ENCODE peak calls at places on chromosomes 4 and X, in ten cellular contexts. O is fibroblast of the aortic adventitia, H is IMR-90, S is tibial nerve, M is H9, J is Caco-2, B is left lung, V is WTC11, A is foreskin fibroblast, Z is mucosa of descending colon. I is an unnamed sample.
A peak's percentile ranks its signal among the peaks of the same experiment; 100 is the strongest.

GRCh38 chr4:675980-676870 is 1.9 kb downstream of the MYL5 start:
- DNase-seq in A (no peak), Z (peak; percentile 30), M (peak; percentile 29), O (no peak), J (no peak), V (no peak), S (no peak), B (no peak), H (no peak), I (peak; percentile 82)

GRCh38 chr4:168776382-168776781 is 233.7 kb downstream of the CBR4 start:
- DNase-seq in B (no peak), O (no peak), A (no peak), V (no peak), M (no peak), S (no peak), Z (no peak), J (no peak), H (no peak), I (no peak)

GRCh38 chr4:2786152-2786671 is 6.7 kb upstream of the SH3BP2 start:
- DNase-seq in A (no peak), O (no peak), V (no peak), J (no peak), M (no peak), S (no peak), B (no peak), Z (peak; percentile 23), H (no peak), I (peak; percentile 74)

GRCh38 chr4:41571422-41571821 is 33.5 kb downstream of the LIMCH1 start:
- DNase-seq in Z (no peak), M (no peak), A (no peak), O (no peak), J (no peak), S (no peak), H (no peak), V (no peak), B (no peak), I (no peak)

GRCh38 chrX:123336666-123337065 is 152.6 kb downstream of the GRIA3 start:
- DNase-seq in H (no peak), V (no peak), A (peak; percentile 12), S (no peak), M (no peak), B (no peak), O (no peak), J (no peak), Z (no peak), I (no peak)

GRCh38 chr4:151013491-151013890 is 1.6 kb downstream of the LRBA start:
- DNase-seq in M (no peak), B (no peak), S (no peak), V (no peak), A (no peak), H (no peak), O (no peak), J (no peak), Z (no peak), I (no peak)

GRCh38 chrX:28717864-28718263 is 130.6 kb downstream of the IL1RAPL1 start:
- DNase-seq in M (no peak), O (no peak), Z (no peak), J (no peak), B (no peak), H (no peak), S (no peak), A (no peak), V (no peak), I (no peak)

GRCh38 chrX:65406532-65406931 is 128.1 kb downstream of the LAS1L start:
- DNase-seq in Z (peak; percentile 1), S (no peak), O (no peak), V (peak; percentile 29), H (no peak), M (peak; percentile 28), A (peak; percentile 5), J (no peak), B (no peak), I (peak; percentile 23)

GRCh38 chr4:22003878-22004277 is 55.3 kb upstream of the KCNIP4 start:
- DNase-seq in B (no peak), H (no peak), Z (no peak), A (no peak), M (no peak), V (no peak), J (no peak), S (no peak), O (no peak), I (no peak)

GRCh38 chr4:170854097-170854496 is 764.3 kb upstream of the AADAT start:
- DNase-seq in O (no peak), B (no peak), V (no peak), S (no peak), M (no peak), H (no peak), J (no peak), Z (no peak), A (no peak), I (no peak)

GRCh38 chr4:170849969-170850368 is 760.2 kb upstream of the AADAT start:
- DNase-seq in M (no peak), Z (no peak), O (no peak), H (no peak), J (no peak), B (no peak), V (no peak), A (no peak), S (no peak), I (peak; percentile 1)

GRCh38 chr4:170853422-170854021 is 763.8 kb upstream of the AADAT start:
- DNase-seq in A (peak; percentile 5), H (no peak), Z (peak; percentile 61), M (peak; percentile 71), J (peak; percentile 42), S (peak; percentile 13), O (peak; percentile 19), B (peak; percentile 31), V (peak; percentile 68), I (peak; percentile 23)
- TF ChIP-seq CTCF in A (peak; percentile 42), H (peak; percentile 35), Z (peak; percentile 36), M (peak; percentile 96), J (peak; percentile 56), S (peak; percentile 43), O (peak; percentile 65), B (peak; percentile 60), V (peak; percentile 74), I (peak; percentile 87)

GRCh38 chr4:13633671-13634070 is 6.1 kb upstream of the BOD1L1 start:
- DNase-seq in V (no peak), S (no peak), H (no peak), B (no peak), Z (no peak), M (no peak), A (no peak), J (no peak), O (no peak), I (no peak)

GRCh38 chr4:13626492-13627184 is 887 bp downstream of the BOD1L1 start:
- DNase-seq in S (no peak), B (no peak), Z (no peak), J (no peak), O (peak; percentile 20), V (no peak), H (no peak), M (no peak), A (no peak), I (peak; percentile 15)

GRCh38 chr4:13627185-13627605 is 330 bp downstream of the BOD1L1 start:
- DNase-seq in H (no peak), O (no peak), J (no peak), V (peak; percentile 29), A (peak; percentile 17), B (peak; percentile 48), M (peak; percentile 31), Z (peak; percentile 23), S (no peak), I (no peak)

GRCh38 chr4:13627606-13628301 is at the start of gene BOD1L1:
- DNase-seq in M (peak; percentile 91), A (peak; percentile 96), J (peak; percentile 81), Z (peak; percentile 93), O (peak; percentile 91), H (peak; percentile 89), B (peak; percentile 93), V (peak; percentile 80), S (peak; percentile 65), I (peak; percentile 92)
- TF ChIP-seq CTCF in M (peak; percentile 58), A (peak; percentile 56), J (peak; percentile 49), Z (peak; percentile 38), O (peak; percentile 49), H (peak; percentile 53), B (no peak), V (no peak), S (peak; percentile 43), I (peak; percentile 57)

GRCh38 chrX:114626323-114626722 is 42.4 kb downstream of the HTR2C start:
- DNase-seq in M (no peak), O (peak; percentile 50), B (no peak), Z (peak; percentile 14), H (peak; percentile 3), A (peak; percentile 8), V (no peak), S (no peak), J (no peak), I (peak; percentile 8)
- TF ChIP-seq CTCF in M (peak; percentile 77), O (peak; percentile 51), B (peak; percentile 23), Z (no peak), H (peak; percentile 19), A (peak; percentile 19), V (no peak), S (no peak), J (peak; percentile 42), I (peak; percentile 18)

GRCh38 chr4:119039779-119040178 is 95.9 kb upstream of the MYOZ2 start:
- DNase-seq in B (no peak), A (no peak), Z (no peak), H (no peak), M (peak; percentile 72), S (no peak), O (no peak), V (peak; percentile 62), J (no peak), I (no peak)
- TF ChIP-seq CTCF in B (no peak), A (peak; percentile 21), Z (no peak), H (peak; percentile 25), M (peak; percentile 54), S (no peak), O (no peak), V (no peak), J (peak; percentile 24), I (no peak)

DNA sequence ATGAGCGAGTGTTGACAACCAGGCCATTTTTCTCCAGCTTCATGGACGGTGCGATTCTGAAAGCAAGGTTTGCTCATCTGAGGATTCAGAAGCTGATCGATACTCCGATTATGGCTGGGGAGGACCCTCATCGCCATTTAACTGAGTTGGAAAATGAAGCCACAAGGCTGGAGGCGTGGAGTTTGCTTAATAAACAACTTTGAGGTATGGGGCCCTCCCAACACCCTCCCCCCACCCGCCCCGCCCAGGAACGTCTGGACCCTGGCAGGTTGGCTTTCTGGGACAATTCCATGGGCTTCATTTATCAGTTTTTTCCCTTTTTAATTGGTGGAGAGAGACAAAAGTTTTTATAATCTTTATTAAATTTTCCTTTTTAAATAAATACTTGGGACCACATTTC is 52.5 kb downstream of the C4orf51 start:
- DNase-seq in V (no peak), S (no peak), J (no peak), M (no peak), B (no peak), O (no peak), A (no peak), H (no peak), Z (peak; percentile 28), I (no peak)
- TF ChIP-seq CTCF in V (no peak), S (no peak), J (no peak), M (no peak), B (no peak), O (no peak), A (no peak), H (no peak), Z (no peak), I (no peak)

GRCh38 chr4:189002475-189002874 is 863.2 kb downstream of the TRIML1 start:
- DNase-seq in O (no peak), S (no peak), A (no peak), B (no peak), M (no peak), J (no peak), H (no peak), Z (no peak), V (no peak), I (no peak)
- TF ChIP-seq CTCF in O (no peak), S (no peak), A (no peak), B (no peak), M (no peak), J (no peak), H (no peak), Z (no peak), V (no peak), I (no peak)

I was measured in GM13976.